ENCODE peak calls at places on chromosomes 12 and 14, in five cellular contexts. Y, F, T, J and D are unnamed samples.

GRCh38 chr14:31926123-31926522 is 151.0 kb upstream of the ARHGAP5 start:
- DNase-seq in F (peak), T (no peak), Y (no peak), J (no peak), D (peak)

GRCh38 chr12:92144631-92145480 is 790 bp downstream of the BTG1 start:
- DNase-seq in T (peak), J (peak), Y (no peak), F (no peak), D (peak)

GRCh38 chr14:30621954-30622830 is at the start of gene SCFD1:
- DNase-seq in T (peak), F (peak), J (peak), Y (peak), D (peak)

GRCh38 chr14:74478996-74479635 is 14.0 kb downstream of the NPC2 start:
- DNase-seq in T (peak), Y (no peak), J (no peak), F (no peak), D (no peak)

GRCh38 chr14:21735200-21735599 is 61.6 kb upstream of the OR4E1 start:
- DNase-seq in F (no peak), J (no peak), Y (no peak), T (no peak), D (no peak)

GRCh38 chr14:32722631-32723183 is 216.0 kb upstream of the NPAS3 start:
- DNase-seq in J (no peak), T (no peak), F (no peak), Y (no peak), D (no peak)

GRCh38 chr14:64569108-64570045 is 19.6 kb downstream of the PPP1R36 start:
- DNase-seq in T (no peak), J (peak), F (peak), Y (peak), D (no peak)

GRCh38 chr14:100144996-100145646 is 14.3 kb downstream of the DEGS2 start:
- DNase-seq in T (no peak), F (no peak), Y (no peak), J (peak), D (peak)

GRCh38 chr14:37090026-37090425 is 82.4 kb downstream of the SLC25A21 start:
- DNase-seq in T (no peak), Y (no peak), F (no peak), J (no peak), D (peak)

GRCh38 chr12:68411371-68411770 is 79.2 kb upstream of the MDM1 start:
- DNase-seq in F (no peak), J (no peak), T (no peak), Y (no peak), D (no peak)

GRCh38 chr12:104190151-104190550 is 25.4 kb upstream of the TXNRD1 start:
- DNase-seq in F (no peak), Y (no peak), J (no peak), T (no peak), D (no peak)

GRCh38 chr12:57224973-57225679 is 4.4 kb upstream of the SHMT2 start:
- DNase-seq in J (no peak), Y (no peak), T (peak), F (no peak), D (peak)

GRCh38 chr12:116443706-116444589 is 115.2 kb upstream of the MAP1LC3B2 start:
- DNase-seq in F (no peak), Y (no peak), J (no peak), T (no peak), D (no peak)

GRCh38 chr12:58593557-58594304 is 326.6 kb downstream of the LRIG3 start:
- DNase-seq in Y (no peak), J (no peak), T (no peak), F (no peak), D (no peak)

GRCh38 chr12:84772281-84772680 is 140.3 kb downstream of the SLC6A15 start:
- DNase-seq in Y (no peak), J (no peak), T (no peak), F (no peak), D (no peak)

GRCh38 chr12:3491938-3492867 is 1.2 kb downstream of the PRMT8 start:
- DNase-seq in Y (no peak), J (peak), F (peak), T (peak), D (peak)

GRCh38 chr14:75820761-75821160 is 159.7 kb downstream of the TTLL5 start:
- DNase-seq in J (no peak), Y (no peak), T (no peak), F (no peak), D (no peak)

GRCh38 chr12:120432772-120433525 is 5.0 kb upstream of the COX6A1 start:
- DNase-seq in T (no peak), Y (no peak), F (no peak), J (no peak), D (no peak)